ENCODE peak calls at places on chromosomes 4 and X, in four cellular contexts. S is H1, E is SK-N-SH, B is HepG2. F is an unnamed sample.

GRCh38 chrX:68831405-68832100 is 2.7 kb downstream of the EFNB1 start:
- DNase-seq in S (peak; percentile 40), E (no peak), B (no peak), F (no peak)

GRCh38 chrX:2498781-2499302 is 1.9 kb downstream of the DHRSX start:
- DNase-seq in S (no peak), E (no peak), B (peak; percentile 65), F (no peak)

GRCh38 chr4:40280586-40280985 is 54.5 kb upstream of the CHRNA9 start:
- DNase-seq in S (no peak), E (no peak), B (no peak), F (no peak)

GRCh38 chrX:40821780-40822179 is 86.4 kb upstream of the MED14 start:
- DNase-seq in S (no peak), E (no peak), B (no peak), F (no peak)

GRCh38 chrX:88437563-88437962 is 309.5 kb upstream of the CPXCR1 start:
- DNase-seq in S (no peak), E (no peak), B (no peak), F (no peak)

GRCh38 chr4:10201356-10202223 is 85.0 kb upstream of the WDR1 start:
- DNase-seq in S (no peak), E (no peak), B (no peak), F (no peak)

GRCh38 chr4:184472540-184473264 is 1.6 kb downstream of the IRF2 start:
- DNase-seq in S (peak; percentile 86), E (peak; percentile 87), B (peak; percentile 71), F (no peak)

GRCh38 chr4:106208481-106209460 is 107.2 kb downstream of the TBCK start:
- DNase-seq in S (no peak), E (no peak), B (no peak), F (no peak)

GRCh38 chr4:39044947-39045734 is 12.9 kb upstream of the TMEM156 start:
- DNase-seq in S (peak; percentile 65), E (peak; percentile 82), B (no peak), F (no peak)

GRCh38 chr4:68250151-68250930 is 4.8 kb upstream of the TMPRSS11B start:
- DNase-seq in S (no peak), E (no peak), B (no peak), F (no peak)

GRCh38 chrX:2710041-2710471 is 19.0 kb downstream of the CD99 start:
- DNase-seq in S (no peak), E (no peak), B (no peak), F (no peak)

GRCh38 chrX:145190801-145191389 is 56.4 kb upstream of the SPANXN1 start:
- DNase-seq in S (no peak), E (peak; percentile 12), B (peak; percentile 0), F (no peak)

GRCh38 chrX:148593146-148593545 is 92.7 kb downstream of the AFF2 start:
- DNase-seq in S (no peak), E (no peak), B (no peak), F (no peak)

GRCh38 chrX:132622130-132622529 is 133.3 kb upstream of the MBNL3 start:
- DNase-seq in S (no peak), E (no peak), B (no peak), F (no peak)

GRCh38 chr4:107380190-107380589 is 339.8 kb downstream of the PAPSS1 start:
- DNase-seq in S (no peak), E (no peak), B (no peak), F (no peak)

GRCh38 chrX:149151805-149152757 is 353.0 kb downstream of the IDS start:
- DNase-seq in S (no peak), E (no peak), B (no peak), F (peak; percentile 24)

GRCh38 chr4:170398228-170398627 is 308.5 kb upstream of the AADAT start:
- DNase-seq in S (no peak), E (no peak), B (no peak), F (no peak)

GRCh38 chrX:38276089-38276488 is 51.2 kb downstream of the RPGR start:
- DNase-seq in S (no peak), E (no peak), B (no peak), F (no peak)

GRCh38 chr4:100935090-100935489 is 412.2 kb downstream of the PPP3CA start:
- DNase-seq in S (no peak), E (peak; percentile 9), B (no peak), F (no peak)

GRCh38 chr4:3643518-3644433 is 111.6 kb upstream of the LRPAP1 start:
- DNase-seq in S (no peak), E (no peak), B (no peak), F (no peak)

GRCh38 chr4:152784490-152785195 is 4.9 kb downstream of the ARFIP1 start:
- DNase-seq in S (no peak), E (peak; percentile 55), B (peak; percentile 5), F (no peak)

GRCh38 chr4:152780267-152780811 is 585 bp downstream of the ARFIP1 start:
- DNase-seq in S (no peak), E (peak; percentile 30), B (peak; percentile 13), F (no peak)

GRCh38 chr4:152785639-152786517 is 6.1 kb downstream of the ARFIP1 start:
- DNase-seq in S (no peak), E (no peak), B (no peak), F (no peak)
- TF ChIP-seq TCF12 in S (no peak), E (no peak), B (no peak), F (no peak)

GRCh38 chrX:106415276-106415895 is 196.4 kb upstream of the RADX start:
- DNase-seq in S (no peak), E (peak; percentile 26), B (peak; percentile 5), F (no peak)
- TF ChIP-seq TCF12 in S (no peak), E (no peak), B (no peak), F (no peak)

GRCh38 chr4:41573458-41574129 is 35.6 kb downstream of the LIMCH1 start:
- DNase-seq in S (no peak), E (no peak), B (no peak), F (no peak)
- TF ChIP-seq TCF12 in S (no peak), E (no peak), B (no peak), F (no peak)

GRCh38 chrX:150587585-150588503 is 19.4 kb downstream of the MTM1 start:
- DNase-seq in S (no peak), E (peak; percentile 33), B (no peak), F (no peak)
- TF ChIP-seq TCF12 in S (no peak), E (no peak), B (no peak), F (no peak)

GRCh38 chr4:8438743-8439142 is 1.8 kb downstream of the ACOX3 start:
- DNase-seq in S (no peak), E (no peak), B (no peak), F (no peak)

GRCh38 chr4:8439914-8440490 is 521 bp downstream of the ACOX3 start:
- DNase-seq in S (no peak), E (no peak), B (peak; percentile 41), F (no peak)

GRCh38 chr4:8439168-8439567 is 1.4 kb downstream of the ACOX3 start:
- DNase-seq in S (no peak), E (no peak), B (no peak), F (no peak)

GRCh38 chr4:8441499-8442091 is 1.0 kb downstream of the TRMT44 start:
- DNase-seq in S (no peak), E (no peak), B (no peak), F (no peak)

GRCh38 chr4:8440491-8441311 is at the start of the genes ACOX3 and TRMT44:
- DNase-seq in S (peak; percentile 100), E (peak; percentile 96), B (peak; percentile 80), F (peak; percentile 74)
- TF ChIP-seq TCF12 in S (peak; percentile 67), E (peak; percentile 22), B (no peak), F (peak; percentile 93)